ENCODE peak calls at places on chromosomes 12 and 14, in ten cellular contexts. T is brain microvascular endothelial cell, C is tibial artery, L is thoracic aorta, W is mammary epithelial cell, U is esophagus squamous epithelium, E is heart left ventricle, H is astrocyte, K is testis, D is GM23248. F is an unnamed sample.

GRCh38 chr12:95774311-95775045 is 16.1 kb downstream of the NTN4 start:
- DNase-seq in T (peak), H (peak), K (no peak), D (peak), W (peak), E (no peak), U (no peak), L (no peak), C (no peak), F (no peak)

GRCh38 chr14:76773188-76773885 is 12.1 kb downstream of the VASH1 start:
- DNase-seq in H (peak), T (peak), K (peak), C (peak), D (peak), E (peak), L (peak), W (peak), U (no peak), F (peak)

GRCh38 chr14:101069666-101070362 is 166.3 kb upstream of the RTL1 start:
- DNase-seq in T (no peak), U (no peak), D (no peak), C (peak), W (no peak), L (no peak), K (peak), H (no peak), E (peak), F (no peak)

GRCh38 chr12:57816855-57817151 is 1.7 kb downstream of the AVIL start:
- DNase-seq in L (no peak), U (no peak), C (peak), E (no peak), H (no peak), T (no peak), D (peak), W (no peak), K (peak), F (no peak)

GRCh38 chr12:51323317-51323960 is 535 bp downstream of the BIN2 start:
- DNase-seq in L (no peak), D (no peak), H (no peak), E (no peak), U (no peak), W (no peak), T (no peak), K (no peak), C (no peak), F (no peak)

GRCh38 chr12:124607681-124608425 is 40.4 kb upstream of the NCOR2 start:
- DNase-seq in E (no peak), C (no peak), H (no peak), L (no peak), U (no peak), W (peak), D (peak), K (peak), T (no peak), F (no peak)

GRCh38 chr14:49303952-49304516 is 282.1 kb downstream of the RPS29 start:
- DNase-seq in H (peak), T (peak), D (peak), L (no peak), U (no peak), C (no peak), W (peak), K (peak), E (no peak), F (no peak)

GRCh38 chr12:99767809-99768208 is 120.3 kb downstream of the GARIN6 start:
- DNase-seq in L (no peak), U (no peak), H (peak), K (no peak), D (peak), W (peak), E (no peak), C (no peak), T (no peak), F (no peak)

GRCh38 chr12:111046896-111047295 is 126.5 kb upstream of the MYL2 start:
- DNase-seq in H (no peak), T (no peak), C (peak), K (no peak), E (no peak), L (no peak), U (no peak), D (no peak), W (no peak), F (no peak)

GRCh38 chr12:15208871-15209656 is 12.2 kb downstream of the RERG start:
- DNase-seq in L (no peak), T (peak), D (peak), W (no peak), C (no peak), K (no peak), H (peak), U (no peak), E (no peak), F (no peak)
- H3K27ac ChIP-seq in L (peak), T (peak), D (no peak), W (no peak), C (peak), K (no peak), H (peak), U (peak), E (no peak), F (no peak)

GRCh38 chr12:53223391-53224267 is 8.4 kb downstream of the RARG start:
- DNase-seq in T (peak), K (no peak), H (peak), E (peak), C (peak), U (no peak), W (peak), D (peak), L (no peak), F (no peak)

GRCh38 chr12:53224897-53225634 is 6.9 kb downstream of the RARG start:
- DNase-seq in E (no peak), H (peak), L (no peak), K (no peak), U (no peak), C (peak), D (peak), T (no peak), W (no peak), F (no peak)

GRCh38 chr12:53224268-53224896 is 7.6 kb downstream of the RARG start:
- DNase-seq in K (no peak), L (no peak), C (peak), D (peak), U (no peak), E (no peak), W (peak), T (no peak), H (no peak), F (no peak)

GRCh38 chr12:53227341-53227740 is 4.7 kb downstream of the RARG start:
- DNase-seq in L (no peak), D (no peak), H (no peak), E (no peak), U (no peak), W (no peak), T (no peak), C (peak), K (no peak), F (no peak)

DNA sequence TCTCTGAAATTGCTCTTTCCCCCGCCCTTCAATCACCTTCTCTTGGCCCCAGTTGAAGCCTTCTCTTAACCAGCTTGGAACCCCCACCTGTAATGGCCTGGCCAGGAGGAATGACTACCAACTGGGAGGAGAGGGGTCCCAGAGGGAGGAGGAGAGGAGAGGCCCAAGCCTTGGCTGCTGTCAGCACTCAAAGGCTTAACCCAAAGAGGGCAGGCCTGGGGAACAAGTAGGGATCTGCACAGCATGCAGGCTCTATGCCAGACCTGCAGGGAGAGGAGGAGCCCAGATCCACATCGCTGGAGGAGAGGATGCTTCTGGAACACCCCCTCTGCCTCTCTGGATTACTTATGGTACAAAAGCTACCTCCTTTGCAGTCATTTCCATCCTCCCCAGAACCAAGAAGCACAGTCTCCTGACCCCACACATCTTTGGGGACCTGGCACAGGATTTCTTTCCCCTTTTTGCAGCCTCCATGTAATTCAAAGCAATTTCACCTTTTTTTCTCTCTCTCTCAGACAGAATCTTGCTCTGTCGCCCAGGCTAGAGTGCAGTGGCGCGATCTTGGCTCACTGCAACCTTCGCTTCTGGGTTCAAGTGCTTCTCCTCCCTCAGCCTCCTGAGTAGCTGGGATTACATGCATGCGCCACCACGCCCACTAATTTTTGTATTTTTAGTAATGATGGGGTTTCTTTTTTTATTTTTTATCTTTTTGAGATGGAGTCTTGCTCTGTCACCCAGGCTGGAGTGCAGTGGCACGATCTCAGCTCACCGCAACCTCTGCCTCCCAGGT is 6.2 kb downstream of the RARG start:
- DNase-seq in U (no peak), K (no peak), C (peak), T (no peak), H (no peak), D (peak), L (no peak), W (peak), E (no peak), F (no peak)
- H3K4me3 ChIP-seq in U (no peak), K (no peak), C (no peak), T (no peak), H (no peak), D (no peak), L (no peak), W (no peak), E (no peak), F (no peak)

DNA sequence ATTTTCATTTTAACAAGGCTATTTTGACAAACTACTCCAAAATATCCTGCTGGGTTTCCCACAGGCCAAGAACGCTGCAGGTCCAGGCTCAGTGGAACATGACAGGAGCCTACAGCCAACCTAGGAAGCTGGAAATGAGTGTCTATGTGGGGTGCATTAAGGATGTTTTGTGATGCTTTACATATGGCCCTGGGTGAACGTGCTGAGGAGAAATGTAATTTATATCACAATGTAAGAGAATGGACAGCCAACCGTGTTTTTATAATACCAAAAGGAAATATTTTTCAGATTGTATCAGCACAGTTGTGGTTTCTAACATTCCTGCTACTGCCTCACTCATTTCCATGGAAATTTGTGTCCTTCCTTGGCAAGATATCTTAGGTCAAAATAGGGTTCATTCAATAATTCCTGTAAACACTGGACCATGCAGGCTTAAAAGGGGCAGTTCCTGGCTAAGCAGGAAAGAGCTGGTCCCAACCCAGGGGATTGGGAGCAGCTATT is 51.5 kb downstream of the ST8SIA1 start:
- DNase-seq in K (no peak), C (no peak), U (no peak), W (peak), H (peak), E (no peak), T (peak), L (no peak), D (peak), F (no peak)
- H3K27ac ChIP-seq in K (no peak), C (peak), U (peak), W (peak), H (peak), E (peak), T (peak), L (peak), D (peak), F (peak)

DNA sequence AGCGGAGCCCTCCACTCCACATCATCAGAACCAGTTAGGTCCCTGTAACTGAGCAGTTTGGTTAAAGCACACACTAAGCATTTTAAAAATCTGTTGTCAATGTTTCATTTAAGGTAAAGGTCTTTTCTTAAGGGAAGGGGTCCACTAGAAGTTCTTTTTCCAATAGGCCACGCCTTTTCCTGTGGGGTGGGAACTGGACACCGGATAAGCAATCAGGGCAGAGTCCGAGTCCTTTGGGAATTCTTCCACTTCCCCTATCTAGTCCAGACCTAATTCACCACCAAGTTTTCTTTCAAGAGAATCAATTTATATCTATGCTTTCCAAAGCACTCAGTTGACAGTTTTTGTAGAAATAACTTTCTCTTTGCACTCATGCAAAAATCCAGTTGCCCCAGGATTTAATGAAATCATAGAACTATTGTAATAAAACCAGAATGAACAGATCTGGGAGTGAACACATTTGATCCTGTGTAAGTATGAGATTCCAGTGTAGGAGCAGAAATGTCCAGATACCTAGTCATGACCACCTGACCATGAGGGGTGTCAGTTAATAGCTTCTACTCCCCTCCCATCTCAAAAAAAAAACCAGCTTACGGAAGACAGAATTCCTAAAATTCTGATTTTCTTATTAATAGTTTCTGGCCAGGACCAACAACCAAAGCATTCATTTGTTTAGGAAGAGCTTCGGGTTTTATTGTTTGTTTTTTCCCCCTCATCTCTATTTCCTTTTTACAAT is 11.7 kb downstream of the VPS37B start:
- DNase-seq in L (no peak), K (no peak), E (no peak), W (no peak), U (no peak), T (no peak), H (peak), C (no peak), D (no peak), F (no peak)
- H3K4me3 ChIP-seq in L (no peak), K (no peak), E (no peak), W (no peak), U (no peak), T (no peak), H (no peak), C (no peak), D (no peak), F (no peak)

GRCh38 chr14:96094211-96094610 is 55.0 kb downstream of the C14orf132 start:
- DNase-seq in H (no peak), U (no peak), K (no peak), C (peak), W (no peak), D (no peak), E (no peak), T (no peak), L (no peak), F (no peak)

GRCh38 chr14:96094656-96095055 is 55.5 kb downstream of the C14orf132 start:
- DNase-seq in K (no peak), E (no peak), U (no peak), H (no peak), C (peak), W (no peak), T (no peak), L (no peak), D (no peak), F (no peak)

GRCh38 chr14:96095058-96095457 is 55.9 kb downstream of the C14orf132 start:
- DNase-seq in C (peak), H (no peak), D (no peak), E (no peak), T (no peak), W (no peak), U (no peak), L (no peak), K (no peak), F (no peak)

GRCh38 chr14:96096639-96097610 is 57.8 kb downstream of the C14orf132 start:
- DNase-seq in L (no peak), D (no peak), H (no peak), W (no peak), E (no peak), C (no peak), K (no peak), T (no peak), U (no peak), F (no peak)

GRCh38 chr14:96095581-96096476 is 56.7 kb downstream of the C14orf132 start:
- DNase-seq in W (peak), C (peak), K (no peak), L (no peak), U (no peak), D (peak), T (peak), E (no peak), H (peak), F (peak)
- H3K27ac ChIP-seq in W (no peak), C (no peak), K (no peak), L (no peak), U (peak), D (peak), T (peak), E (no peak), H (no peak), F (peak)